ENCODE peak calls at places on chromosomes 4 and X, in four cellular contexts. C, X, G and Y are unnamed samples. For H4K20me1, the result is how much of the 10 kb centered on the place peaks cover.

GRCh38 chrX:129772796-129773431 is 6.8 kb upstream of the SASH3 start:
- DNase-seq in C (no peak), X (no peak), G (no peak), Y (no peak)

GRCh38 chrX:139933904-139934303 is 1.1 kb upstream of the ATP11C start:
- DNase-seq in C (no peak), X (no peak), G (no peak), Y (no peak)

GRCh38 chrX:12686324-12686723 is 104.9 kb upstream of the PRPS2 start:
- DNase-seq in C (no peak), X (no peak), G (no peak), Y (no peak)

GRCh38 chr4:100880012-100880411 is 362.2 kb upstream of the EMCN start:
- DNase-seq in C (no peak), X (no peak), G (peak), Y (no peak)

GRCh38 chr4:88592600-88593448 is 544 bp downstream of the HERC3 start:
- DNase-seq in C (peak), X (peak), G (peak), Y (peak)

GRCh38 chrX:7133036-7133412 is 14.5 kb upstream of the STS start:
- DNase-seq in C (no peak), X (no peak), G (peak), Y (no peak)

GRCh38 chrX:10015711-10016515 is 48.8 kb downstream of the CLDN34 start:
- DNase-seq in C (no peak), X (no peak), G (no peak), Y (peak)

GRCh38 chrX:150258463-150259430 is 104.4 kb upstream of the MAMLD1 start:
- DNase-seq in C (no peak), X (no peak), G (peak), Y (peak)

GRCh38 chr4:157270552-157270951 is 50.0 kb downstream of the GRIA2 start:
- DNase-seq in C (no peak), X (no peak), G (no peak), Y (no peak)

GRCh38 chr4:25788839-25789238 is 73.9 kb downstream of the SEL1L3 start:
- DNase-seq in C (no peak), X (no peak), G (no peak), Y (no peak)

GRCh38 chr4:3865986-3866812 is 100.0 kb downstream of the ADRA2C start:
- DNase-seq in C (no peak), X (no peak), G (no peak), Y (no peak)

GRCh38 chr4:92232566-92232965 is 71.2 kb upstream of the GRID2 start:
- DNase-seq in C (peak), X (no peak), G (no peak), Y (peak)

GRCh38 chr4:80425701-80426100 is 90.2 kb downstream of the CFAP299 start:
- DNase-seq in C (no peak), X (no peak), G (no peak), Y (no peak)

GRCh38 chr4:2247128-2248043 is 5.5 kb upstream of the HAUS3 start:
- DNase-seq in C (no peak), X (no peak), G (no peak), Y (no peak)

GRCh38 chrX:40012039-40012799 is 85.5 kb downstream of the BCOR start:
- DNase-seq in C (no peak), X (no peak), G (peak), Y (peak)

GRCh38 chr4:24169956-24170355 is 280.1 kb upstream of the PPARGC1A start:
- DNase-seq in C (no peak), X (no peak), G (no peak), Y (no peak)

GRCh38 chrX:96619588-96619987 is 65.1 kb upstream of the DIAPH2 start:
- DNase-seq in C (peak), X (no peak), G (peak), Y (peak)

GRCh38 chr4:159983080-159983479 is 880.2 kb downstream of the RAPGEF2 start:
- DNase-seq in C (peak), X (no peak), G (peak), Y (peak)

GRCh38 chr4:16722386-16722785 is 176.1 kb downstream of the LDB2 start:
- DNase-seq in C (no peak), X (no peak), G (no peak), Y (no peak)

GRCh38 chrX:24426340-24426913 is 38.7 kb upstream of the PDK3 start:
- DNase-seq in C (peak), X (no peak), G (no peak), Y (no peak)

GRCh38 chr4:24651266-24651665 is 66.9 kb upstream of the DHX15 start:
- DNase-seq in C (no peak), X (no peak), G (peak), Y (no peak)

GRCh38 chr4:118968006-118968405 is 79.4 kb downstream of the SYNPO2 start:
- DNase-seq in C (peak), X (no peak), G (peak), Y (peak)

GRCh38 chrX:40132751-40133150 is 35.0 kb upstream of the BCOR start:
- DNase-seq in C (peak), X (peak), G (peak), Y (peak)

GRCh38 chr4:158606969-158607368 is 64.7 kb downstream of the C4orf46 start:
- DNase-seq in C (no peak), X (no peak), G (no peak), Y (no peak)

GRCh38 chr4:158613046-158613445 is 58.6 kb downstream of the C4orf46 start:
- DNase-seq in C (no peak), X (no peak), G (no peak), Y (no peak)

GRCh38 chr4:158605393-158605792 is 66.3 kb downstream of the C4orf46 start:
- DNase-seq in C (no peak), X (no peak), G (no peak), Y (no peak)

GRCh38 chr4:158610790-158611189 is 60.9 kb downstream of the C4orf46 start:
- DNase-seq in C (peak), X (no peak), G (peak), Y (peak)
- H4K20me1 ChIP-seq in C (under half), X (under half), G (under half), Y (under half)

GRCh38 chr4:726816-727215 is 21.2 kb downstream of the PCGF3 start:
- DNase-seq in C (no peak), X (no peak), G (no peak), Y (no peak)

GRCh38 chr4:729336-730315 is 24.0 kb downstream of the PCGF3 start:
- DNase-seq in C (no peak), X (no peak), G (no peak), Y (no peak)

GRCh38 chr4:726235-726787 is 20.7 kb downstream of the PCGF3 start:
- DNase-seq in C (no peak), X (no peak), G (peak), Y (peak)

GRCh38 chr4:725368-726234 is 20.0 kb downstream of the PCGF3 start:
- DNase-seq in C (no peak), X (no peak), G (no peak), Y (no peak)

GRCh38 chr4:727576-727975 is 21.9 kb downstream of the PCGF3 start:
- DNase-seq in C (no peak), X (no peak), G (no peak), Y (no peak)
- H4K20me1 ChIP-seq in C (under half), X (under half), G (half or more), Y (under half)

DNA sequence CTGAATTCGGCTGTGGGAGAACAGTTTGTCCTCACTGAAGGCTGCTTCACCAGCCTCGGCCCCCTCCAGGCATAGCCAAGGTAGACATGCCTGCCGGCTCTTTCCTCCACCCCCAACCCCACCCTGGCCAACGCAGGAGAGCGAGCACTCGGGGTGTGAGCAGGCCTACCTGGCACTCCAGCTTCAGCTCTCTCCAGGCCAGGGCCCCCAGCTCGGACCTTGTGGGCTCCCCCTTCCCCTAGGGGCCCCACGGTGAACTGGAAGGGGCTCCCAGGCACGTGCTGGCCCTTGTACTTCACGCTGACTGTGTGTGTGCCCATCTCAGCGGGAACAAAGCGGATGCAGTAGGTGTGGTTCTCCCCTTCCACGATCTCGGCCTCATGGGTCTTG is 22.4 kb downstream of the FLNA start:
- DNase-seq in C (no peak), X (no peak), G (no peak), Y (no peak)
- H4K20me1 ChIP-seq in C (under half), X (under half), G (half or more), Y (under half)

GRCh38 chr4:1239949-1240305 is 9.0 kb downstream of the CTBP1 start:
- DNase-seq in C (no peak), X (no peak), G (no peak), Y (no peak)
- H4K20me1 ChIP-seq in C (under half), X (under half), G (half or more), Y (under half)

DNA sequence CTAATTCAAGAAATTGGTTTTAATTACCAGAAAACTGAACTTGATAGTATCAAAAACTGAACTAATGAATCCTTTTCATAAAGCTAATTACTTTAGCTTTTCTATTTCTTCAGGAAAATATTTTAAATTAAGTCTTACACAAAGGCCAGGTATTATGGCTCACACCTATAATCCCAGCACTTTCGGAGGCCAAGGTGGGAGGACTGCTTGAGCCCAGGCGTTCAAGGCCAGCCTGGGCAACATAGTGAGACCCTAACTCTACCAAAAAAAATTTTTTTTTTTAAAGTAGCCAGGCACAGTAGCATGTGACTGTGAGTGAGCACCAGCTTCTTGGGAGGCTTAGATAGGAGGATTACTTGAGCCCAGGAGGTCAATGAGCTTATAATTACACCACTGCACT is 19.1 kb downstream of the CNOT6L start:
- DNase-seq in C (no peak), X (no peak), G (no peak), Y (no peak)
- H4K20me1 ChIP-seq in C (under half), X (under half), G (under half), Y (under half)

DNA sequence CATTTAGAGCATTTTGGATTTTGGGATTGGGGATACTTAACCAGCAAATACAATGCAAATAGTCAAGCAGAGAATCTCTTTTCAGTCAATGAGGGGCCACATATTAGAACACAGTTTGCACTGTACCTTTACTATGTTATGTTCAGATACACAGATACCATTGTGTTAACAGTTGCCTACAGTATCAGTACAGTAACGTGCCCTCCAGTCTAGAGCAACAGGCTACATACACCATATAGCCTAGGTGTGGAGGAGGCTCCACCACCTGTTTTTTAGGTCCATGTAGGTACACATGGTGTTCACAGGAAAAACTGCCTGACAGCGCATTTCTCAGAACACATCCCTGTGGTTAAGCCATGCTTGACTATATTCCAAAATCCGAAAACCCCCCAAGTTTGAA is 9.1 kb downstream of the GRPEL1 start:
- DNase-seq in C (no peak), X (no peak), G (no peak), Y (no peak)
- H4K20me1 ChIP-seq in C (under half), X (under half), G (half or more), Y (under half)

DNA sequence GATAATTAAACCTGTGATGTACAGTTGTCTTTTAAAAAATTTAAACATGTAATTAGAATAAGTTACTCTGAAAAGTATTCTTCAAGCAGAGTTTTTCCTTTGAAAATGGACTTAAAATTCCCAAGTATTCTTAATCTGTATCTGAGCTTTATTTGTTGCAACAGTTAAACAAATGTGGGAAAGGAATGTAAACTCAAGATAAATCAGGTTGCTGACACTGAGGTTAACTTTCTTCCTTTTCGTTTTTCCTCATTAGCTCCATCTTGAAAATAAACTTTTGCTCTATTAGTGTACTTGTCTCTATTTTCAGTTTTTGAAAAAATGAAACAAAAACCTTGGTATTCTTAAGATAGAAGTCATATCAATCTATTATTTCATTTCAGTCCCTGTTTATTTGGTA is 144.5 kb upstream of the BMPR1B start:
- DNase-seq in C (no peak), X (no peak), G (no peak), Y (no peak)
- H4K20me1 ChIP-seq in C (under half), X (under half), G (under half), Y (under half)

DNA sequence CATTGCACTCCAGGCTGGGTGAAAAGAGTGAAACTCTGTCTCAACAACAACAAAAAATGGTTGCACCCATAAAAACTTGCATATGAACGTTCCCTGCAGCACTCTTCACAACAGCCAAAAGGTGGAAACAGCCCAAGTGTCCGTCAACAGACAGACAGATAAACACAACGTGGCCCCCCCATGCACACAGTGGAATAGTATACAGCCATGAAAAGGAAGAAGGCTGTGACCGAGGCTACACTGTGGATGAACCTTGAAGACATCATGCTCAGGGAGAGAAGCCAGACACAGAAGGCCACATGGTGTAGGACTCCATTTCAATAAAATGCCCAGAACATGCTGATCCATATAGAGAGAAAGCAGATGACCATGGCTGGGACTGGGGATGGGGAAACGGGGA is 33.5 kb upstream of the ASMTL start:
- DNase-seq in C (no peak), X (no peak), G (no peak), Y (no peak)
- H4K20me1 ChIP-seq in C (under half), X (under half), G (under half), Y (under half)